ENCODE peak calls at places on chromosomes 12 and 14, in four cellular contexts. P, M, U and T are unnamed samples. For H3K4me1, the result is how much of the 10 kb centered on the place peaks cover.

GRCh38 chr12:118436986-118437385 is 60.6 kb downstream of the SUDS3 start:
- DNase-seq in P (no peak), U (peak), M (no peak), T (no peak)

GRCh38 chr14:99036594-99037293 is 235.3 kb downstream of the BCL11B start:
- DNase-seq in U (no peak), P (no peak), M (no peak), T (no peak)

GRCh38 chr12:1041478-1041877 is 50.5 kb downstream of the ERC1 start:
- DNase-seq in U (no peak), M (no peak), P (no peak), T (no peak)

GRCh38 chr12:51687142-51687935 is 96.3 kb downstream of the SCN8A start:
- DNase-seq in P (no peak), U (peak), M (no peak), T (no peak)

GRCh38 chr12:132427999-132428871 is 61.7 kb upstream of the FBRSL1 start:
- DNase-seq in P (no peak), M (no peak), U (no peak), T (no peak)

GRCh38 chr14:31363331-31364073 is 56.8 kb downstream of the HEATR5A start:
- DNase-seq in P (no peak), U (no peak), M (no peak), T (no peak)

GRCh38 chr12:25529738-25530137 is 23.3 kb downstream of the LMNTD1 start:
- DNase-seq in U (peak), P (no peak), M (no peak), T (no peak)

GRCh38 chr14:73173092-73173735 is 36.9 kb downstream of the PSEN1 start:
- DNase-seq in U (peak), M (no peak), P (no peak), T (no peak)

GRCh38 chr12:82671673-82672195 is 15.0 kb upstream of the TMTC2 start:
- DNase-seq in U (no peak), P (no peak), M (no peak), T (no peak)

GRCh38 chr12:27274706-27275105 is 30.6 kb downstream of the STK38L start:
- DNase-seq in M (no peak), U (peak), P (no peak), T (no peak)

GRCh38 chr12:27277846-27278260 is 33.8 kb downstream of the STK38L start:
- DNase-seq in U (peak), P (no peak), M (no peak), T (peak)

GRCh38 chr12:27273114-27273513 is 29.0 kb downstream of the STK38L start:
- DNase-seq in U (no peak), M (no peak), P (no peak), T (no peak)

GRCh38 chr12:27279836-27280235 is 35.8 kb downstream of the STK38L start:
- DNase-seq in U (peak), P (no peak), M (no peak), T (no peak)

DNA sequence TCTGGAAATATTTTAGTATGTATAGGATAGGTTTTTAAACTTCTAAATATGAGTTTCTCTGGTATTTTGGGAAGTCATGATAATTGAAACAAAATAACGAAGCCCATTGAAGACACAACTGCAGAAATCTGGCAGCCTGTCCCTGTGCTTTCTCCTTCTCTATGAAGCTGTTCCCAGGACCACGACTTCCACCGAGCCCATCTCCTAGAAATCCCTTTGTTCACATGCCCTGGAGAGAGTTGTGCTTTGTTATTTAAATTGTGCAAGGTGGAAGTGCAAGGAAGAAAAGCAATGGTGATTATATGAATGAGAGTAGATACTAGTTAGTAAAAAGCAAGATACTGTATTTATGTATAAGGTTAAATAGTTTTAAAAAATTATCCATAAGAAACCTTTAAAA is 32.2 kb downstream of the STK38L start:
- DNase-seq in P (no peak), U (no peak), M (no peak), T (no peak)
- H3K4me1 ChIP-seq in P (under half), U (under half), M (half or more), T (under half)

GRCh38 chr14:21240417-21240816 is 28.8 kb downstream of the HNRNPC start:
- DNase-seq in P (no peak), U (no peak), M (no peak), T (no peak)
- H3K4me1 ChIP-seq in P (under half), U (under half), M (under half), T (under half)

GRCh38 chr12:54385251-54385914 is 850 bp upstream of the ZNF385A start:
- DNase-seq in U (no peak), M (no peak), P (no peak), T (no peak)
- H3K4me1 ChIP-seq in U (under half), M (under half), P (under half), T (half or more)

GRCh38 chr14:24434676-24435075 is 4.9 kb downstream of the KHNYN start:
- DNase-seq in M (no peak), P (no peak), U (no peak), T (no peak)

GRCh38 chr14:24430143-24430681 is 458 bp downstream of the KHNYN start:
- DNase-seq in P (peak), U (peak), M (peak), T (peak)

GRCh38 chr14:24431569-24432258 is 2.0 kb downstream of the KHNYN start:
- DNase-seq in U (peak), M (peak), P (peak), T (peak)

GRCh38 chr14:24430682-24431568 is 1.2 kb downstream of the KHNYN start:
- DNase-seq in P (peak), M (no peak), U (peak), T (peak)

GRCh38 chr14:24432259-24433131 is 2.7 kb downstream of the KHNYN start:
- DNase-seq in U (no peak), P (peak), M (peak), T (no peak)
- H3K4me1 ChIP-seq in U (under half), P (under half), M (under half), T (half or more)

GRCh38 chr12:32987526-32987925 is 90.9 kb upstream of the PKP2 start:
- DNase-seq in U (no peak), M (no peak), P (no peak), T (no peak)
- H3K4me1 ChIP-seq in U (under half), M (under half), P (under half), T (under half)